ENCODE peak calls at places on chromosomes 12 and 14, in nine cellular contexts. F is iPS-NIHi11; E is ELR; I is hypothalamus; C is activated naive CD4-positive, alpha-beta T cell treated with anti-CD3 and anti-CD28 coated beads, Interleukin-2, amount 10 ng/mL, durations not matched to agents 7 days and 5 days; Z is activated gamma-delta T cell treated with Interleukin-2 at 50 U/mL for 16 hours; P is stimulated activated CD4-positive, alpha-beta T cell treated with anti-CD3 and anti-CD28 coated beads, Interleukin-12 subunit alpha, Interleukin-12 subunit beta, amount 100 ng/mL, for 24 hours; Q is AG09309; Y is EH. O is an unnamed sample.

GRCh38 chr12:96235497-96235826 is 41.3 kb downstream of the ELK3 start:
- DNase-seq in F (no peak), E (no peak), I (no peak), C (no peak), Z (no peak), P (no peak), Q (no peak), Y (no peak), O (no peak)

GRCh38 chr14:69460093-69460701 is 24.3 kb upstream of the PLEKHD1 start:
- DNase-seq in F (peak), E (peak), I (no peak), C (peak), Z (peak), P (peak), Q (peak), Y (peak), O (peak)

GRCh38 chr14:103994535-103995184 is 52.3 kb upstream of the RD3L start:
- DNase-seq in F (no peak), E (peak), I (no peak), C (no peak), Z (no peak), P (no peak), Q (no peak), Y (no peak), O (no peak)

GRCh38 chr14:61471297-61471980 is 150.1 kb downstream of the PRKCH start:
- DNase-seq in F (no peak), E (no peak), I (no peak), C (no peak), Z (no peak), P (no peak), Q (no peak), Y (no peak), O (no peak)

GRCh38 chr14:71166434-71166833 is 259.2 kb downstream of the PCNX1 start:
- DNase-seq in F (peak), E (peak), I (no peak), C (peak), Z (no peak), P (no peak), Q (peak), Y (peak), O (peak)

GRCh38 chr14:65604946-65605345 is 192.4 kb downstream of the FUT8 start:
- DNase-seq in F (no peak), E (peak), I (no peak), C (no peak), Z (no peak), P (no peak), Q (no peak), Y (peak), O (no peak)

GRCh38 chr12:102874819-102875218 is 42.2 kb downstream of the PAH start:
- DNase-seq in F (no peak), E (no peak), I (no peak), C (no peak), Z (no peak), P (no peak), Q (no peak), Y (no peak), O (no peak)

GRCh38 chr14:74658535-74659130 is 46.6 kb upstream of the LTBP2 start:
- DNase-seq in F (no peak), E (peak), I (no peak), C (no peak), Z (no peak), P (no peak), Q (no peak), Y (peak), O (peak)

GRCh38 chr12:6828671-6829531 is 694 bp downstream of the P3H3 start:
- DNase-seq in F (peak), E (peak), I (no peak), C (peak), Z (peak), P (peak), Q (no peak), Y (peak), O (no peak)

GRCh38 chr14:93029417-93029816 is 86.3 kb downstream of the ITPK1 start:
- DNase-seq in F (no peak), E (no peak), I (no peak), C (no peak), Z (no peak), P (no peak), Q (no peak), Y (no peak), O (no peak)

GRCh38 chr14:75257241-75257640 is 21.4 kb upstream of the FOS start:
- DNase-seq in F (no peak), E (peak), I (no peak), C (no peak), Z (no peak), P (no peak), Q (no peak), Y (no peak), O (no peak)

GRCh38 chr14:24871302-24871701 is 178.6 kb downstream of the STXBP6 start:
- DNase-seq in F (no peak), E (no peak), I (no peak), C (no peak), Z (no peak), P (no peak), Q (no peak), Y (no peak), O (no peak)

GRCh38 chr14:53113992-53114391 is 39.1 kb downstream of the DDHD1 start:
- DNase-seq in F (no peak), E (no peak), I (no peak), C (no peak), Z (no peak), P (no peak), Q (no peak), Y (no peak), O (no peak)

GRCh38 chr12:105040476-105040875 is 43.8 kb downstream of the ALDH1L2 start:
- DNase-seq in F (no peak), E (no peak), I (no peak), C (no peak), Z (no peak), P (no peak), Q (no peak), Y (no peak), O (no peak)

GRCh38 chr12:116123511-116124258 is 153.8 kb downstream of the MED13L start:
- DNase-seq in F (no peak), E (peak), I (peak), C (no peak), Z (no peak), P (peak), Q (no peak), Y (peak), O (peak)

GRCh38 chr14:64572721-64573508 is 23.2 kb downstream of the PPP1R36 start:
- DNase-seq in F (peak), E (no peak), I (no peak), C (no peak), Z (no peak), P (no peak), Q (no peak), Y (no peak), O (no peak)

GRCh38 chr14:55707365-55707804 is 127.4 kb downstream of the KTN1 start:
- DNase-seq in F (peak), E (peak), I (no peak), C (no peak), Z (no peak), P (no peak), Q (peak), Y (peak), O (peak)

GRCh38 chr12:109193896-109194295 is 77.5 kb downstream of the ACACB start:
- DNase-seq in F (no peak), E (no peak), I (no peak), C (no peak), Z (no peak), P (no peak), Q (no peak), Y (no peak), O (no peak)

GRCh38 chr14:97410667-97411286 is 613.6 kb downstream of the VRK1 start:
- DNase-seq in F (peak), E (no peak), I (no peak), C (no peak), Z (no peak), P (no peak), Q (no peak), Y (no peak), O (no peak)

GRCh38 chr12:68557011-68557715 is 53.5 kb upstream of the RAP1B start:
- DNase-seq in F (no peak), E (peak), I (no peak), C (no peak), Z (no peak), P (no peak), Q (peak), Y (peak), O (peak)

GRCh38 chr12:5376591-5377207 is 55.2 kb upstream of the NTF3 start:
- DNase-seq in F (no peak), E (no peak), I (no peak), C (no peak), Z (no peak), P (no peak), Q (no peak), Y (no peak), O (no peak)

GRCh38 chr14:102164241-102164641 is 24.5 kb downstream of the WDR20 start:
- DNase-seq in F (no peak), E (peak), I (no peak), C (no peak), Z (no peak), P (no peak), Q (no peak), Y (peak), O (peak)

GRCh38 chr14:95756751-95757150 is 42.8 kb upstream of the TCL1A start:
- DNase-seq in F (no peak), E (no peak), I (no peak), C (no peak), Z (no peak), P (no peak), Q (no peak), Y (no peak), O (no peak)

GRCh38 chr12:113766133-113766879 is 199.8 kb downstream of the RBM19 start:
- DNase-seq in F (peak), E (no peak), I (no peak), C (no peak), Z (no peak), P (no peak), Q (no peak), Y (no peak), O (no peak)

GRCh38 chr12:124188059-124188458 is 106.8 kb upstream of the RFLNA start:
- DNase-seq in F (no peak), E (no peak), I (no peak), C (no peak), Z (no peak), P (no peak), Q (no peak), Y (no peak), O (no peak)

GRCh38 chr12:7695159-7695930 is at the start of gene GDF3:
- DNase-seq in F (peak), E (no peak), I (no peak), C (no peak), Z (no peak), P (no peak), Q (no peak), Y (peak), O (no peak)

GRCh38 chr14:38944691-38945090 is 158.3 kb downstream of the SEC23A start:
- DNase-seq in F (no peak), E (no peak), I (no peak), C (no peak), Z (no peak), P (no peak), Q (no peak), Y (no peak), O (no peak)

GRCh38 chr14:103008768-103009342 is 48.5 kb downstream of the CDC42BPB start:
- DNase-seq in F (no peak), E (peak), I (no peak), C (no peak), Z (no peak), P (no peak), Q (no peak), Y (peak), O (peak)

GRCh38 chr14:77025744-77026165 is 2.8 kb downstream of the IRF2BPL start:
- DNase-seq in F (no peak), E (peak), I (no peak), C (no peak), Z (no peak), P (no peak), Q (no peak), Y (peak), O (no peak)

GRCh38 chr14:71163842-71164500 is 256.7 kb downstream of the PCNX1 start:
- DNase-seq in F (no peak), E (no peak), I (no peak), C (no peak), Z (no peak), P (no peak), Q (no peak), Y (no peak), O (no peak)

GRCh38 chr12:77943466-77943865 is 112.8 kb downstream of the NAV3 start:
- DNase-seq in F (no peak), E (peak), I (no peak), C (no peak), Z (no peak), P (no peak), Q (no peak), Y (peak), O (peak)

GRCh38 chr12:9636150-9636549 is 28.4 kb upstream of the KLRB1 start:
- DNase-seq in F (no peak), E (no peak), I (no peak), C (no peak), Z (no peak), P (no peak), Q (no peak), Y (no peak), O (no peak)

GRCh38 chr12:26810330-26810729 is 22.7 kb downstream of the ITPR2 start:
- DNase-seq in F (peak), E (peak), I (no peak), C (no peak), Z (no peak), P (no peak), Q (no peak), Y (peak), O (peak)

GRCh38 chr12:111546758-111547383 is 52.2 kb downstream of the ATXN2 start:
- DNase-seq in F (no peak), E (peak), I (no peak), C (no peak), Z (no peak), P (peak), Q (no peak), Y (no peak), O (no peak)